ENCODE peak calls at places on chromosomes 11 and 22, in eight cellular contexts. X is astrocyte; Q is IMR-90; J is CD4-positive, alpha-beta T cell; Z is OCI-LY7; O is osteoblast; A is CD8-positive, alpha-beta T cell; M is pancreas. Y is an unnamed sample. For H3K9me3, the result is how much of the 10 kb centered on the place peaks cover.

GRCh38 chr11:113518716-113519495 is 43.7 kb upstream of the DRD2 start:
- DNase-seq in A (no peak), Q (no peak), Z (no peak), J (no peak), X (no peak), O (no peak), M (no peak), Y (no peak)

GRCh38 chr11:86244063-86244521 is 461 bp upstream of the EED start:
- DNase-seq in M (peak), Q (peak), A (peak), J (peak), O (peak), X (peak), Z (peak), Y (peak)

GRCh38 chr11:60348116-60348515 is 21.1 kb downstream of the MS4A6E start:
- DNase-seq in A (no peak), M (no peak), J (no peak), Q (no peak), X (no peak), O (no peak), Z (peak), Y (no peak)

GRCh38 chr22:45504703-45505341 is 2.1 kb downstream of the FBLN1 start:
- DNase-seq in Z (no peak), X (no peak), A (no peak), M (peak), J (no peak), O (peak), Q (peak), Y (no peak)

GRCh38 chr11:72293910-72294533 is 50.0 kb upstream of the PHOX2A start:
- DNase-seq in X (no peak), Q (no peak), A (no peak), J (no peak), O (no peak), Z (no peak), M (no peak), Y (no peak)

GRCh38 chr11:47566166-47566546 is 757 bp downstream of the PTPMT1 start:
- DNase-seq in M (no peak), O (no peak), A (no peak), Q (no peak), Z (no peak), J (no peak), X (no peak), Y (no peak)

GRCh38 chr11:78310500-78310909 is 107.1 kb downstream of the GAB2 start:
- DNase-seq in J (no peak), A (no peak), Z (no peak), X (peak), O (peak), Q (peak), M (no peak), Y (no peak)

GRCh38 chr11:109849946-109850345 is 243.2 kb upstream of the ZC3H12C start:
- DNase-seq in J (no peak), O (no peak), X (no peak), Q (no peak), A (no peak), Z (no peak), M (no peak), Y (no peak)

GRCh38 chr22:48744967-48745841 is 1082.5 kb downstream of the BRD1 start:
- DNase-seq in M (no peak), X (no peak), J (no peak), O (peak), A (no peak), Z (no peak), Q (no peak), Y (no peak)

GRCh38 chr22:48742556-48743343 is 1084.9 kb downstream of the BRD1 start:
- DNase-seq in O (peak), Z (no peak), M (peak), X (no peak), J (no peak), A (no peak), Q (no peak), Y (no peak)

GRCh38 chr22:48745842-48746788 is 1081.6 kb downstream of the BRD1 start:
- DNase-seq in X (no peak), Q (no peak), J (no peak), M (no peak), Z (no peak), A (no peak), O (peak), Y (no peak)

GRCh38 chr22:48743601-48744282 is 1083.9 kb downstream of the BRD1 start:
- DNase-seq in Q (no peak), M (no peak), A (no peak), Z (no peak), X (no peak), J (no peak), O (peak), Y (no peak)

DNA sequence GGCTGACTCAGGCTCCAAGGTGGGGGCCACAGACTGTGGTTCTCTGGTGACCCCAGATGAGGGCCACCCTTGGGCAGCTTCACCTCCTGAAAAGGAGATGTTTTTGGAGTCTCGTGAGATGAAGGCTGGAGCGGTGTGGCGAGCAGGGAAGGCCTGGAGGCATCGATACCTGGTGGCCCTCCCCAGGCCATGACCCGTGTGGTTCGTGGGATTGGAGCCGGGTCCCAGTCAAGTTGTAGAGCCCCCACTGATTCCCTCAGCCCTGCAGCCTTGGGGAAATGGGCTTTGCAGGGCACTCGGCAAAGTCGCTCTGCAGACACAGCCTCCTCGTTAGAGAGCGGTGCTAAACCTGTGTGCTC is 1083.4 kb downstream of the BRD1 start:
- DNase-seq in X (no peak), J (no peak), Q (no peak), Z (no peak), A (no peak), O (peak), M (no peak), Y (no peak)
- H3K9me3 ChIP-seq in X (under half), J (under half), Q (half or more), Z (under half), A (under half), O (under half), M (under half), Y (under half)

DNA sequence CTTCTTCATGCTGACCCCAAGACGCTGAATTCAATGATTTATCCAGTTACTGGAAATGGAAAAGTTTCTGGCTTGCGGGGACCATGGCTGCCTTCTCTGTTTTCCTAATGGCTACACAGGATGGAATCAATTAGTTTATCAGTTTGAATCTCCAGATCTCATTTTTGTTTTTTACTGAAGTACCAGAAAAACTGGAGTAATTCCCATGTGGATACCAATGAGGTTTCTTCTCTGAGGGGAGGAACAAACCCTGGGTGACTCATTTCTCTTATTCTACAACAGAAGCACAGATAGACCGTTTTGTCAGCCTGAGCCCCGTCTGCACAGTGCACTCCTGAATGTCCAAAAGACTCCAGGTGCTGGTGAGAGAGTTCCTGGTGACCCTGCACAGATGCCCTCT is 3.4 kb downstream of the ZNF195 start:
- DNase-seq in Z (no peak), Q (no peak), J (no peak), X (peak), O (peak), M (no peak), A (no peak), Y (no peak)
- H3K9me3 ChIP-seq in Z (under half), Q (under half), J (under half), X (under half), O (under half), M (under half), A (under half), Y (under half)

DNA sequence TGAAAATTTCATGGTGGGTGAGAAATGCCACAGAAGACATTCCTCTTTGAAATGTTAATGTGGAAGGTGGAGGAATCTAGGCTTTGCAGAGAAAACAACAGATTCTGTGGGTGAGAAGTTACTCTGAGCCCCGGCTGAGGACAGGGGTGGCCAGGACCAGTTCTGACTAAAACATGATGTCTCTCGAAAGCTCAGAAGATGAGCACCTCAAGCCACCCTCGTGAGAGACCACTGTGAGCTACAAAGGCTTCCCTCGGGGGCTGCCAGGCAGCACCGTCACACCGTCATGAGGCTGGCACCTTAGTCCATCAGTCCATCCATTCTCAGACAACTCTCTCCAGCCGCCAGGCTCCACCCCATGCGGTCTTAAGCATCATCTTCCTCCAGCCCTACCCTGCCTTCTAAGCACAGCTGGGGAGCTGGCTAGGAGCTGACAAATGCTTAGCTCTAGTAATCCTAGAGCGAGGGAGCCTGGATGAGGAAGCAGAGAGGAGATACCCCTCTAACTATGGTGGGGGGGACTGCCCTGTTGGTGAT is 360.5 kb downstream of the SHANK2 start:
- DNase-seq in Z (no peak), Q (no peak), O (peak), M (peak), X (no peak), J (no peak), A (no peak), Y (no peak)
- H3K9me3 ChIP-seq in Z (under half), Q (under half), O (under half), M (under half), X (under half), J (under half), A (under half), Y (under half)

GRCh38 chr22:47075568-47075967 is 313.1 kb downstream of the TBC1D22A start:
- DNase-seq in J (no peak), X (no peak), Q (no peak), M (no peak), O (no peak), A (no peak), Z (no peak), Y (no peak)

GRCh38 chr22:47072642-47072967 is 310.2 kb downstream of the TBC1D22A start:
- DNase-seq in O (no peak), A (no peak), M (no peak), X (no peak), Q (no peak), J (no peak), Z (no peak), Y (no peak)

GRCh38 chr22:47080100-47080499 is 317.6 kb downstream of the TBC1D22A start:
- DNase-seq in Z (no peak), J (no peak), A (no peak), X (no peak), O (no peak), Q (no peak), M (no peak), Y (no peak)

GRCh38 chr22:47073101-47073500 is 310.7 kb downstream of the TBC1D22A start:
- DNase-seq in X (no peak), Z (no peak), M (no peak), O (no peak), J (no peak), Q (no peak), A (no peak), Y (no peak)

DNA sequence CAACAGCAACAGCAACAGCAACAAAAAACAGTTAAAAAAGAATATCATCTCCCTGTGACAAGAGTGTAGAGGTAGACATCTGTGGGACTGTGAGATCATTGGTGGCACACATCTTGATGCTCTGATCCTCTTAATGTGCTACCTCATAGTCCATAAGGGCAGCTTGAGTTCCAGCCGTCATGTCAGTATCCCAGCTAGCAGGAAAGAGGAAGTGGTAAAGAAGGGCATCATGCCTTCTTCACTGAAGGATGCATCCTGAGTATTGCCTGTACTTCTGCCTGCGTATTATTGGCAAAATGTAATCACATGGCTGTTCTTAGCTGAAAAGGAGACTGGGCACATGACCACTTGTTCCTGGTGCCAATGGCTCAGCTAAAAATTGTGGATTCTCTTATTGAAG is 314.3 kb downstream of the TBC1D22A start:
- DNase-seq in A (no peak), M (no peak), Z (no peak), O (no peak), X (no peak), J (no peak), Q (no peak), Y (no peak)
- H3K9me3 ChIP-seq in A (under half), M (under half), Z (under half), O (under half), X (under half), J (under half), Q (under half), Y (under half)

DNA sequence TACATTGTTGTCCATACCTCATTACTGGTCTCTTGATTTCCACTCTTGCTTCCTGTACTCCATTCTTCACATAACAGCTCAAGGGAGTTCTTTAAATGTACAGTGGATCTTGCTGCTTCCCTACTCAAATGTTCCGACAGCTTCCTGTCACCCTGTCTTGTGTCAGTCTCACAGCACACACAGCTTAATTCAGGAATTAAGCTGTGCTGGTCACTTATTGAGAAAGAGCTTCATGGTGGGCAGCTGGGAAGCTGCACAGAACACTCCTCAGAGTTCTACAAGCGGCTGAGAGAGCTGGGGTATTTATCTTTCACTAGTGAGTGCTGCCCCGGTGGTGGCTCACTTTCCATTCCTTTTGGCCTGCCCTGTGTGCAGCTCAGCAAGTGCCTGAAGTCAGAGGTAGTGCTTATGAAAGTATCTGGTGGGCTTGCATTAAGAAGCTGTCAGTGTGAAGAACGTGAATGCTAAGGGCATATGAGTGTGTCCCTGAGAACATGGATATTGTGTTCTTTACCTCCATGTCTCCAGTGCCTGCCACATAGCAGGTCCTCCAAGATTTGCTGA is 48.7 kb downstream of the KCNQ1OT1 start:
- DNase-seq in M (no peak), J (no peak), X (no peak), Q (no peak), O (no peak), A (no peak), Z (no peak), Y (no peak)
- H3K9me3 ChIP-seq in M (under half), J (under half), X (under half), Q (half or more), O (under half), A (under half), Z (under half), Y (under half)

GRCh38 chr11:14894657-14895598 is 2.9 kb upstream of the CYP2R1 start:
- DNase-seq in X (no peak), J (no peak), M (no peak), O (peak), Q (peak), Z (peak), A (no peak), Y (no peak)
- H3K9me3 ChIP-seq in X (under half), J (under half), M (under half), O (under half), Q (under half), Z (under half), A (under half), Y (under half)

GRCh38 chr22:11628651-11629511 is 3899.1 kb upstream of the OR11H1 start:
- DNase-seq in O (peak), M (peak), J (no peak), A (no peak), X (no peak), Q (no peak), Z (no peak), Y (no peak)
- H3K9me3 ChIP-seq in O (under half), M (under half), J (under half), A (under half), X (under half), Q (under half), Z (under half), Y (under half)

GRCh38 chr11:29623144-29623722 is 393.6 kb downstream of the KCNA4 start:
- DNase-seq in Q (no peak), J (no peak), X (no peak), O (peak), Z (no peak), M (no peak), A (no peak), Y (no peak)

GRCh38 chr11:29629281-29629680 is 387.5 kb downstream of the KCNA4 start:
- DNase-seq in O (peak), M (no peak), Q (no peak), J (no peak), A (no peak), X (peak), Z (no peak), Y (no peak)

GRCh38 chr11:29627541-29627940 is 389.3 kb downstream of the KCNA4 start:
- DNase-seq in A (no peak), X (no peak), O (no peak), Z (no peak), J (no peak), M (no peak), Q (no peak), Y (no peak)

GRCh38 chr11:29634248-29634647 is 382.6 kb downstream of the KCNA4 start:
- DNase-seq in O (no peak), Q (no peak), J (no peak), A (no peak), X (no peak), Z (no peak), M (no peak), Y (no peak)

DNA sequence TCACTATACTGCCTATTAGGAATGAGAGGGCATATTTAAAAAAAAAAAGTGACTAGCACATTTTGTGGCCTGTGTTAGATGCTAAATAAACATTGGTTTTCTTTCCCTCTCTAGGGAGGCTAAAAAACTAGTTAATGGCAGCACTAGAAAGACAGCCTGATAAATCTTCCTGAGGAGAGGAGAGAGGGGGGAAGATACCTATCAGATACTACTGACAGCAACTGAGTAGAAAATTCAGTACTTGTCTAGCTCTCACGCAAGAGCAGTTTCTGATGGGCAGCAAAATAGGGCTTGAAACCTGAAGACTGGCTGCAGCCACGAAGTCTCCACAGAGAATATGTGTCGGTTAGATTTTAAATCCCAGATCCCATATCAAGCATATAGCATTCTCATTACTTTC is 388.2 kb downstream of the KCNA4 start:
- DNase-seq in A (no peak), J (no peak), Z (no peak), X (no peak), M (no peak), O (no peak), Q (no peak), Y (no peak)
- H3K9me3 ChIP-seq in A (under half), J (under half), Z (under half), X (under half), M (under half), O (under half), Q (under half), Y (under half)

GRCh38 chr22:37024339-37025157 is 5.0 kb downstream of the MPST start:
- DNase-seq in X (no peak), O (peak), M (no peak), J (no peak), Z (no peak), A (no peak), Q (no peak), Y (no peak)
- H3K9me3 ChIP-seq in X (under half), O (under half), M (under half), J (under half), Z (under half), A (under half), Q (under half), Y (under half)